ENCODE peak calls at places on chromosome 21, in five cellular contexts. One of them, this sample, is unnamed.
A peak's percentile ranks its signal among the peaks of the same experiment; 100 is the strongest.

GRCh38 chr21:36718951-36719501 is 20.1 kb downstream of the SIM2 start:
- DNase-seq in esophagus muscularis mucosa: no peak
- DNase-seq in B cell: no peak
- DNase-seq in astrocyte: no peak
- DNase-seq in uterus: no peak
- DNase-seq in this sample: no peak

GRCh38 chr21:37338671-37339526 is 27.7 kb upstream of the DYRK1A start:
- DNase-seq in esophagus muscularis mucosa: no peak
- DNase-seq in B cell: no peak
- DNase-seq in astrocyte: peak; percentile 89
- DNase-seq in uterus: peak; percentile 63
- DNase-seq in this sample: peak; percentile 26

GRCh38 chr21:32524010-32524719 is 61.2 kb downstream of the TCP10L start:
- DNase-seq in esophagus muscularis mucosa: no peak
- DNase-seq in B cell: no peak
- DNase-seq in astrocyte: peak; percentile 94
- DNase-seq in uterus: peak; percentile 63
- DNase-seq in this sample: no peak

GRCh38 chr21:31902438-31902837 is 29.6 kb downstream of the HUNK start:
- DNase-seq in esophagus muscularis mucosa: no peak
- DNase-seq in B cell: no peak
- DNase-seq in astrocyte: no peak
- DNase-seq in uterus: no peak
- DNase-seq in this sample: no peak

GRCh38 chr21:26027696-26028095 is 142.9 kb downstream of the APP start:
- DNase-seq in esophagus muscularis mucosa: no peak
- DNase-seq in B cell: no peak
- DNase-seq in astrocyte: no peak
- DNase-seq in uterus: no peak
- DNase-seq in this sample: no peak

GRCh38 chr21:17688912-17689874 is 76.5 kb upstream of the BTG3 start:
- DNase-seq in esophagus muscularis mucosa: no peak
- DNase-seq in B cell: no peak
- DNase-seq in astrocyte: peak; percentile 56
- DNase-seq in uterus: peak; percentile 90
- DNase-seq in this sample: no peak

GRCh38 chr21:35036521-35037383 is 12.3 kb downstream of the RUNX1 start:
- DNase-seq in esophagus muscularis mucosa: peak; percentile 55
- DNase-seq in B cell: no peak
- DNase-seq in astrocyte: no peak
- DNase-seq in uterus: no peak
- DNase-seq in this sample: no peak

GRCh38 chr21:43645414-43645891 is 13.8 kb downstream of the HSF2BP start:
- DNase-seq in esophagus muscularis mucosa: no peak
- DNase-seq in B cell: peak; percentile 66
- DNase-seq in astrocyte: peak; percentile 71
- DNase-seq in uterus: peak; percentile 57
- DNase-seq in this sample: no peak

GRCh38 chr21:24895885-24896734 is 711.2 kb downstream of the MRPL39 start:
- DNase-seq in esophagus muscularis mucosa: no peak
- DNase-seq in B cell: no peak
- DNase-seq in astrocyte: peak; percentile 37
- DNase-seq in uterus: no peak
- DNase-seq in this sample: no peak

GRCh38 chr21:31529406-31529805 is 130.1 kb upstream of the SOD1 start:
- DNase-seq in esophagus muscularis mucosa: no peak
- DNase-seq in B cell: no peak
- DNase-seq in astrocyte: no peak
- DNase-seq in uterus: no peak
- DNase-seq in this sample: no peak

GRCh38 chr21:35984654-35985366 is 75.5 kb downstream of the SETD4 start:
- DNase-seq in esophagus muscularis mucosa: no peak
- DNase-seq in B cell: no peak
- DNase-seq in astrocyte: no peak
- DNase-seq in uterus: no peak
- DNase-seq in this sample: no peak

GRCh38 chr21:10521091-10521598 is at the start of gene TPTE:
- DNase-seq in esophagus muscularis mucosa: no peak
- DNase-seq in B cell: peak; percentile 34
- DNase-seq in astrocyte: no peak
- DNase-seq in uterus: no peak
- DNase-seq in this sample: no peak

DNA sequence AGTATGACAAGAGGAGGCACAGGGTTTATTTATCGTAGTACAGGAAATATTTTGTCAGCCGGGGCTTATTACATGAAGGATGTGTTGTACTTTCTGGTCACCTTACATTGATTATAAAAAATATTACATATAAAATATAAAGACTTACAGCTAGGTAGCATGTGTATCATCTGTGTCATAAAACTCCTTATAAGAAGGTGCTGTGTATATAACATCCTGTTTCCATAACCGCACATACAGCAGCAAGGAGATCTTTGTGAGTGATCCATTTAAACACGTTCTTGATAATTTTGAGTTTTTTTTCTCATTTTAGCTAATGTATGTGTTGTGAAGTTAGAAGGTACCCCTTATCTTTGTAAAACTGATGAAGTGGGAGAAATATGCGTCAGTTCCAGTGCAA is 60.1 kb downstream of the S100B start:
- DNase-seq in esophagus muscularis mucosa: no peak
- DNase-seq in B cell: no peak
- DNase-seq in astrocyte: no peak
- DNase-seq in uterus: no peak
- DNase-seq in this sample: no peak
- TF ChIP-seq CTCF in esophagus muscularis mucosa: no peak
- TF ChIP-seq CTCF in B cell: no peak
- TF ChIP-seq CTCF in astrocyte: no peak
- TF ChIP-seq CTCF in uterus: no peak
- TF ChIP-seq CTCF in this sample: no peak

GRCh38 chr21:45365608-45366241 is 39.2 kb upstream of the COL18A1 start:
- DNase-seq in esophagus muscularis mucosa: no peak
- DNase-seq in B cell: no peak
- DNase-seq in astrocyte: peak; percentile 88
- DNase-seq in uterus: no peak
- DNase-seq in this sample: no peak

GRCh38 chr21:45365186-45365607 is 39.8 kb upstream of the COL18A1 start:
- DNase-seq in esophagus muscularis mucosa: no peak
- DNase-seq in B cell: no peak
- DNase-seq in astrocyte: no peak
- DNase-seq in uterus: no peak
- DNase-seq in this sample: no peak

GRCh38 chr21:45367402-45368351 is 37.3 kb upstream of the COL18A1 start:
- DNase-seq in esophagus muscularis mucosa: no peak
- DNase-seq in B cell: no peak
- DNase-seq in astrocyte: no peak
- DNase-seq in uterus: no peak
- DNase-seq in this sample: no peak

GRCh38 chr21:45366476-45366875 is 38.5 kb upstream of the COL18A1 start:
- DNase-seq in esophagus muscularis mucosa: no peak
- DNase-seq in B cell: no peak
- DNase-seq in astrocyte: no peak
- DNase-seq in uterus: no peak
- DNase-seq in this sample: no peak

DNA sequence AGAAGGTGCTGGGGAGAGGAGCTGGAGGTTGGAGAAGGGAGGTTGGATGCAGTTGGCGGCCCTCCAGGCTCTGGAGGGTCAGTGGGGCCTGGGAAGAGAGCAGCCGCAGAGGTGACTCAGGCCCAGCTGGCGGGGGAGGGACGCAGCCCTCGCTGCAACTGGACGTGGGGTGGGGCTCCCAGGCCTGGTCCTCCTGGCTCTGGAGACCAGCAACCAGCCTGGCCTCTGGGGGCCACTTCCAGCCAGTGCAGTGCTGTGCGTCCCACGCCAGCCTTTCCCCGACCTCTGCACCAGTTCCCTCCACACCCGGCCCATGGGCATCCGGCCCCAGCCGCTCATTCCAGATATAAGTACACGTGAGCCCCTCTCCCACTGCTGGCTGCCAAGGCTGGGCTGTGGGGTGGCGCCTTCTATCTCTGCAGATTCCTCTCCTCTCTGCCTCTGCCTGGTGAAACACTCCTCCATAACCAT is 38.0 kb upstream of the COL18A1 start:
- DNase-seq in esophagus muscularis mucosa: no peak
- DNase-seq in B cell: no peak
- DNase-seq in astrocyte: peak; percentile 95
- DNase-seq in uterus: peak; percentile 90
- DNase-seq in this sample: peak; percentile 43
- TF ChIP-seq CTCF in esophagus muscularis mucosa: no peak
- TF ChIP-seq CTCF in B cell: no peak
- TF ChIP-seq CTCF in astrocyte: no peak
- TF ChIP-seq CTCF in uterus: no peak
- TF ChIP-seq CTCF in this sample: no peak

DNA sequence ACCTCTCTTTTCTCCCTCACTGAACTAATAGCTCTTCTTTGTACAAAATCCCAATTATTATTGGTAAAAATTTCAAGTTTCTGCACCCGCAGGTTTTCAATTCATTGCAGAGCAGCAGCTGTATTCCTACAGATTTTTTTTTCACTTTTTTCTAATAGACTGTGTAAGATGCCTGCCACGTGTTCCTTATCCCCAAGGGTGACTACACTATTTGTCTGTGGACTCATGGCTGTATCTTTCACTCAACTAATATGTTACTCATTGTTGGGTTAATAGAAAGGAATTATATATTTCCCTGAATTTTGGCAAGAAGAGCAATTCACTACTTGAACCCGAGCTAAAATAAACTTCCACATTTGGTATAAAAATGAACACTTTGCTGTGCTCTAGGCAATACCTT is 158.7 kb downstream of the NCAM2 start:
- DNase-seq in esophagus muscularis mucosa: no peak
- DNase-seq in B cell: no peak
- DNase-seq in astrocyte: no peak
- DNase-seq in uterus: no peak
- DNase-seq in this sample: no peak
- TF ChIP-seq CTCF in esophagus muscularis mucosa: no peak
- TF ChIP-seq CTCF in B cell: no peak
- TF ChIP-seq CTCF in astrocyte: no peak
- TF ChIP-seq CTCF in uterus: no peak
- TF ChIP-seq CTCF in this sample: no peak

DNA sequence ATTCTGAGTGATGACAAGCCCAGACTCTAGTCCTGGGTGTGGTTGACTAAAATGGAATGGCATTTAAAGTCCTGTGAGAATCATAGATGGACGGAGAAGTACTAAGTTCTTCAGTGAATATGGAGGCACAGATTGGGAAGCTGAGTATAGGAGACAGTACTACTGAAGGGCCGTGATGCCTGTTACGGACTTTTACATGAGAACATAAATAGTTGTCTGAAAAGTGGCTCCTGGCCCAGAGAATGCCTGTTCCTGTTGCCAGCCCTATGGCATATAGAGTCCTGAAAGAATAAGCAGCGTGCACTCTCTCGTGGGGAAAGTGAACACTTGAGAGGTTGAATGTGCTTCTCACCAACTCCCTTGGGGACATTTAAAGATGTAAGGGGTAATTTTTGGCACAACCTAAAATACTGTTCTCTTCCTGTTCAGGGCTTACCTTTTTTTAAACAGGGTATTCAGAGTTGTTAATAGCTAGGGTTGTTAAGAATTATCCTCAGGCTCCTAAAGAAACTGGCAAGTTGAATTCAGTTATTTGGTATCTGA is 20.4 kb downstream of the CCT8 start:
- DNase-seq in esophagus muscularis mucosa: no peak
- DNase-seq in B cell: no peak
- DNase-seq in astrocyte: no peak
- DNase-seq in uterus: no peak
- DNase-seq in this sample: no peak
- TF ChIP-seq CTCF in esophagus muscularis mucosa: no peak
- TF ChIP-seq CTCF in B cell: no peak
- TF ChIP-seq CTCF in astrocyte: no peak
- TF ChIP-seq CTCF in uterus: no peak
- TF ChIP-seq CTCF in this sample: no peak

GRCh38 chr21:42019706-42020105 is 9.5 kb upstream of the ZBTB21 start:
- DNase-seq in esophagus muscularis mucosa: no peak
- DNase-seq in B cell: no peak
- DNase-seq in astrocyte: no peak
- DNase-seq in uterus: no peak
- DNase-seq in this sample: no peak
- TF ChIP-seq CTCF in esophagus muscularis mucosa: no peak
- TF ChIP-seq CTCF in B cell: no peak
- TF ChIP-seq CTCF in astrocyte: no peak
- TF ChIP-seq CTCF in uterus: no peak
- TF ChIP-seq CTCF in this sample: no peak